ENCODE peak calls at places on chromosomes 12 and 14, in nine cellular contexts. C is caudate nucleus; S is SW 1271; V is AG08396; Z is HFF-Myc; P is myocyte; G is activated CD8-positive, alpha-beta memory T cell treated with anti-CD3 and anti-CD28 coated beads for 4 hours; M is GM19239; L is AG04450. K is an unnamed sample.

GRCh38 chr12:124639407-124639806 is 72.0 kb upstream of the NCOR2 start:
- DNase-seq in C (no peak), S (no peak), V (no peak), Z (no peak), P (no peak), G (no peak), M (no peak), L (no peak), K (no peak)

GRCh38 chr12:49298160-49298559 is 3.2 kb downstream of the PRPH start:
- DNase-seq in C (no peak), S (no peak), V (no peak), Z (no peak), P (no peak), G (no peak), M (no peak), L (no peak), K (no peak)

GRCh38 chr12:107126688-107127481 is 33.5 kb upstream of the CRY1 start:
- DNase-seq in C (no peak), S (no peak), V (no peak), Z (no peak), P (no peak), G (no peak), M (no peak), L (no peak), K (no peak)

GRCh38 chr12:51217133-51217967 is 512 bp downstream of the POU6F1 start:
- DNase-seq in C (peak; percentile 69), S (no peak), V (peak; percentile 83), Z (no peak), P (peak; percentile 68), G (peak; percentile 8), M (peak; percentile 56), L (no peak), K (no peak)

GRCh38 chr12:103012884-103013283 is 55.4 kb downstream of the ASCL1 start:
- DNase-seq in C (peak; percentile 85), S (no peak), V (no peak), Z (no peak), P (no peak), G (no peak), M (no peak), L (no peak), K (no peak)

GRCh38 chr12:5032821-5033220 is 10.9 kb upstream of the KCNA5 start:
- DNase-seq in C (no peak), S (no peak), V (no peak), Z (no peak), P (no peak), G (no peak), M (no peak), L (no peak), K (no peak)

GRCh38 chr12:110022980-110023633 is 23.9 kb downstream of the ANKRD13A start:
- DNase-seq in C (no peak), S (no peak), V (peak; percentile 41), Z (no peak), P (peak; percentile 80), G (no peak), M (no peak), L (peak; percentile 82), K (peak; percentile 64)

GRCh38 chr14:100140452-100141132 is 18.9 kb downstream of the DEGS2 start:
- DNase-seq in C (peak; percentile 87), S (no peak), V (no peak), Z (no peak), P (no peak), G (no peak), M (no peak), L (no peak), K (no peak)

GRCh38 chr12:67469666-67470065 is 178.9 kb upstream of the DYRK2 start:
- DNase-seq in C (peak; percentile 32), S (no peak), V (no peak), Z (no peak), P (no peak), G (no peak), M (no peak), L (no peak), K (no peak)

K was measured in astrocyte of the cerebellum.